ENCODE peak calls at places on chromosomes 11 and 22, in six cellular contexts. V, H, J, R, Z and A are unnamed samples.

GRCh38 chr22:37186997-37187522 is 987 bp downstream of the C1QTNF6 start:
- DNase-seq in Z (no peak), H (no peak), R (no peak), V (no peak), J (no peak), A (no peak)

GRCh38 chr22:24730864-24731263 is 43.7 kb downstream of the PIWIL3 start:
- DNase-seq in R (peak), J (no peak), Z (peak), V (no peak), H (no peak), A (no peak)

GRCh38 chr11:92131289-92131890 is 93.2 kb upstream of the FAT3 start:
- DNase-seq in R (no peak), J (no peak), Z (no peak), H (no peak), V (no peak), A (no peak)

GRCh38 chr11:45412033-45412432 is 125.9 kb upstream of the SYT13 start:
- DNase-seq in J (no peak), V (no peak), H (no peak), R (no peak), Z (no peak), A (no peak)

GRCh38 chr11:70761094-70761905 is 363.0 kb downstream of the CTTN start:
- DNase-seq in Z (no peak), J (no peak), R (no peak), H (peak), V (no peak), A (no peak)

GRCh38 chr11:130313383-130314183 is 1.1 kb downstream of the ZBTB44 start:
- DNase-seq in V (no peak), Z (no peak), R (no peak), J (no peak), H (no peak), A (no peak)

GRCh38 chr11:130216591-130217132 is 57.1 kb downstream of the ST14 start:
- DNase-seq in Z (no peak), J (no peak), R (no peak), V (no peak), H (no peak), A (no peak)

GRCh38 chr11:16778286-16778685 is 39.8 kb downstream of the C11orf58 start:
- DNase-seq in H (no peak), R (no peak), V (no peak), J (no peak), Z (no peak), A (no peak)

GRCh38 chr22:23113067-23113846 is 28.5 kb downstream of the RSPH14 start:
- DNase-seq in Z (no peak), J (no peak), R (no peak), V (no peak), H (peak), A (no peak)

GRCh38 chr11:87892291-87892690 is 283.0 kb downstream of the RAB38 start:
- DNase-seq in R (no peak), J (no peak), H (no peak), V (no peak), Z (no peak), A (no peak)

GRCh38 chr11:119832536-119832935 is 103.5 kb upstream of the NECTIN1 start:
- DNase-seq in V (no peak), R (no peak), J (no peak), Z (peak), H (no peak), A (no peak)

GRCh38 chr11:47991266-47991830 is 11.0 kb downstream of the PTPRJ start:
- DNase-seq in J (no peak), Z (no peak), R (no peak), H (no peak), V (no peak), A (no peak)

GRCh38 chr22:17492247-17492646 is 71.1 kb upstream of the SLC25A18 start:
- DNase-seq in H (no peak), J (no peak), R (no peak), V (no peak), Z (no peak), A (no peak)

DNA sequence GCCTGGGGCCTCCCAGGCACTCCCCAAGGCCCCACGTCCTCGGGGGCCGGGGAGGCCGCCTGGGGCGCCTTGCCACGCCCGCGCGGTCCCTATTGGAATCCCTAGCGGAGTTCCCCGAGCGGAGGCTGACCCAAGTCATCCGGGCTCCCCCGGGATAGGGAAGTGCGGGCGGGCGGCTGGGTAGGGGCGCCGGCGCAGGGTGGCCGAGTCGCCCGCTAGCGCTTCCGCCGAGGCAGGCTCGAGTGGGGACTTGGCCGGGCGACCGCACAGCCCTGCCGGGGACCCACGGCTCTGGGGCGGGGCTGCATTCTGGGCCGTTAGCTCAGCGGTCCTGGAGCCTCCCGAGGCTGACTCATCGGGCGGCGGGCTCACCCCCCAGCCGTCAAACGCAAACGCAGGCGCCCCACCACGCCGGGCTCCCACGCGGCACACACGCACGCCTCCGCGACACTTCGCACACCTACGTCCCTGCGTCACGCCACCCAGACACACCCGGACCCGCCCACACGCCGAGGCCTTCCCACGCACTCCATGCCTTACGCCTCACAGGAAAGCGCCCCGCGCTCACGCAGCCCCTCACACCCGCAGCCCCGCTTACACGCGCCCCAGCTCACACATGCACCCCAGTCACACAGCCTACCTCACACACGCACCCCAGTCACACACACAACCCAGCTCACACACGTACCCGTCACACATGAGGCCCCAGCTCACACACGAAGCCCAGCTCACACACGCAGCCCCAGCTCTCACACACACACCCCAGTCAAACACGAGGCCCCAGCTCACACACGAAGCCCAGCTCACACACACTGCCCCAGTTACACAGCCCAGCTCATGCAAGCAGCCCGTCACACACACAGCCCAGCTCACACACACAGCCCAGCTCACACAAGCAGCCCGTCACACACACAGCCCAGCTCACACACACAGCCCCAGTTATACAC is 1.1 kb downstream of the PHLDB1 start:
- DNase-seq in R (no peak), V (no peak), H (peak), Z (no peak), J (no peak), A (no peak)
- TF ChIP-seq POLR2AphosphoS5 in R (no peak), V (no peak), H (peak), Z (no peak), J (no peak), A (no peak)

DNA sequence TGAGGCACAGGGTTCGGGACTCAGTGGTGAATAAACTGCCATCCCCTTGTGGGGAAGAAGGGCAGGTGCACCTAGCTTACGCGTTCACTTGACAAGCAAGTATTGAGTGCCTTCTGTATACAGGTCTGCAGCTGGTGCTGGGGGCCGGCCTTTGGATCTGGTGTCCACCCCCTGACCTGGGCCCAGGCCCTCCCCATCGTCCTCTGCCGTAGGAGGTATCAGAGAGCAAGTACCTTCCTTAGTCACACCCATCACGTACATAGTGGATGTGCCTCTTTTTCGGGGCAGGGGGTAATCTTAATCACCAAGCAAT is 53.3 kb downstream of the SMIM38 start:
- DNase-seq in V (no peak), R (no peak), J (no peak), Z (no peak), H (no peak), A (no peak)
- TF ChIP-seq POLR2A in V (no peak), R (no peak), J (no peak), Z (no peak), H (no peak), A (no peak)

GRCh38 chr22:19874307-19875060 is 19.8 kb upstream of the GNB1L start:
- DNase-seq in V (peak), R (no peak), H (no peak), Z (no peak), J (no peak), A (peak)
- TF ChIP-seq TAF1 in V (no peak), R (no peak), H (no peak), Z (no peak), J (no peak), A (no peak)

GRCh38 chr11:95346207-95346718 is 115.3 kb upstream of the SESN3 start:
- DNase-seq in V (no peak), H (no peak), Z (no peak), J (no peak), R (no peak), A (no peak)
- TF ChIP-seq POLR2AphosphoS5 in V (no peak), H (no peak), Z (no peak), J (no peak), R (no peak), A (no peak)

GRCh38 chr11:77637345-77638165 is at the start of gene CLNS1A:
- DNase-seq in R (peak), J (peak), H (peak), Z (peak), V (peak), A (peak)
- TF ChIP-seq POLR2A in R (peak), J (peak), H (peak), Z (peak), V (peak), A (peak)

GRCh38 chr22:48678171-48679135 is 1149.2 kb downstream of the BRD1 start:
- DNase-seq in R (no peak), Z (no peak), V (no peak), H (no peak), J (no peak), A (no peak)

GRCh38 chr22:48677168-48677520 is 1150.5 kb downstream of the BRD1 start:
- DNase-seq in V (no peak), Z (no peak), J (no peak), R (no peak), H (no peak), A (no peak)

GRCh38 chr22:48675828-48676145 is 1151.9 kb downstream of the BRD1 start:
- DNase-seq in V (no peak), J (no peak), R (no peak), H (no peak), Z (no peak), A (no peak)

GRCh38 chr22:48676266-48677167 is 1151.2 kb downstream of the BRD1 start:
- DNase-seq in V (no peak), J (no peak), H (no peak), R (no peak), Z (no peak), A (no peak)

DNA sequence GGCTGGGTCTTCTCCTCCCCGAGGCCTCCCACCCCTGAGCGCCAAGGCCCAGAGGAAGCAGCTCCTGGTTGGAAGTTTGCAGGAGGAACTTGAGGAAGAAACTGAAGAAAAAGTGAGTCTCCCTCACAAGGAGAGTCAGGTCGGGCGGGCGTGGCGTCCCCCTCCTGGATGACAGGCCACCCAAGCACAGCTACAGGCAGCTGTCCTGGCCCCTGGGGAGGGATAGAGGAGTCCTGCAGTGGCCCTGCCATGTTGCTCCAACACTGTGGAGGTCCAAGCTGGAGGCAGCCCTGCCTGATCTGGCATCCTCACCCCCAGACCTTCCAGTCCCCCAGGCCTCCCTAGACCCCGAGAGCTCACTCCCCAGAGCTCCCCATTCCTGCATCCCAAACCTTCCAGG is 1150.1 kb downstream of the BRD1 start:
- DNase-seq in Z (no peak), R (no peak), J (no peak), H (no peak), V (no peak), A (no peak)
- TF ChIP-seq TAF1 in Z (no peak), R (no peak), J (no peak), H (no peak), V (no peak), A (no peak)

GRCh38 chr22:33838644-33839043 is 81.6 kb downstream of the LARGE1 start:
- DNase-seq in H (no peak), Z (no peak), J (no peak), V (no peak), R (no peak), A (no peak)

GRCh38 chr22:33842421-33843094 is 77.7 kb downstream of the LARGE1 start:
- DNase-seq in Z (no peak), R (no peak), V (no peak), H (no peak), J (no peak), A (no peak)

GRCh38 chr22:33841281-33842005 is 78.8 kb downstream of the LARGE1 start:
- DNase-seq in R (no peak), V (no peak), Z (peak), J (no peak), H (no peak), A (no peak)

GRCh38 chr22:33844273-33844672 is 76.0 kb downstream of the LARGE1 start:
- DNase-seq in V (no peak), J (no peak), R (no peak), H (no peak), Z (peak), A (no peak)

GRCh38 chr22:33842006-33842354 is 78.3 kb downstream of the LARGE1 start:
- DNase-seq in V (no peak), Z (no peak), J (no peak), R (no peak), H (no peak), A (no peak)
- TF ChIP-seq POLR2AphosphoS5 in V (no peak), Z (no peak), J (no peak), R (no peak), H (no peak), A (no peak)

GRCh38 chr11:65646921-65647701 is 9.2 kb downstream of the SIPA1 start:
- DNase-seq in R (no peak), V (no peak), Z (no peak), H (peak), J (no peak), A (no peak)
- TF ChIP-seq POLR2A in R (no peak), V (no peak), Z (no peak), H (no peak), J (peak), A (no peak)

GRCh38 chr11:46675949-46676348 is 24.5 kb downstream of the ARHGAP1 start:
- DNase-seq in R (no peak), Z (no peak), H (no peak), V (no peak), J (no peak), A (no peak)

GRCh38 chr11:46674463-46675287 is 25.7 kb downstream of the ARHGAP1 start:
- DNase-seq in Z (peak), V (no peak), J (no peak), R (peak), H (no peak), A (no peak)

GRCh38 chr11:46673713-46674462 is 26.5 kb downstream of the ARHGAP1 start:
- DNase-seq in Z (no peak), H (no peak), V (no peak), J (no peak), R (no peak), A (no peak)

GRCh38 chr11:46676436-46677158 is 23.8 kb downstream of the ARHGAP1 start:
- DNase-seq in V (no peak), Z (no peak), H (no peak), J (no peak), R (no peak), A (no peak)

GRCh38 chr11:46675288-46675851 is 25.0 kb downstream of the ARHGAP1 start:
- DNase-seq in Z (peak), J (no peak), H (no peak), V (no peak), R (no peak), A (no peak)
- TF ChIP-seq TAF1 in Z (no peak), J (no peak), H (no peak), V (no peak), R (no peak), A (no peak)

GRCh38 chr11:100686476-100686875 is 612 bp upstream of the ARHGAP42 start:
- DNase-seq in V (no peak), H (no peak), R (no peak), Z (no peak), J (no peak), A (no peak)

GRCh38 chr11:100689141-100689540 is 2.1 kb downstream of the ARHGAP42 start:
- DNase-seq in V (no peak), R (no peak), Z (no peak), H (no peak), J (no peak), A (no peak)

GRCh38 chr11:100687630-100688395 is 725 bp downstream of the ARHGAP42 start:
- DNase-seq in V (peak), Z (peak), J (no peak), R (peak), H (peak), A (peak)

GRCh38 chr11:100684101-100685065 is 2.7 kb upstream of the ARHGAP42 start:
- DNase-seq in V (no peak), R (no peak), J (no peak), Z (peak), H (no peak), A (no peak)

GRCh38 chr11:100687032-100687629 is at the start of gene ARHGAP42:
- DNase-seq in Z (peak), H (peak), V (peak), J (no peak), R (peak), A (peak)
- TF ChIP-seq POLR2AphosphoS5 in Z (no peak), H (no peak), V (no peak), J (peak), R (peak), A (no peak)